ENCODE peak calls at places on chromosome 10, in nine cellular contexts. P is tibial artery, K is gastrocnemius medialis, V is WERI-Rb-1, L is choroid plexus epithelial cell, M is vagina, N is IMR-90, Y is cardiac fibroblast, I is AG09319. C is an unnamed sample.

GRCh38 chr10:73095479-73096021 is 1.1 kb downstream of the P4HA1 start:
- DNase-seq in P (peak; percentile 85), K (peak; percentile 38), V (peak; percentile 19), L (peak; percentile 91), M (no peak), N (peak; percentile 82), Y (peak; percentile 90), I (no peak), C (no peak)

GRCh38 chr10:6300106-6300783 is 97.5 kb downstream of the PFKFB3 start:
- DNase-seq in P (no peak), K (no peak), V (no peak), L (peak; percentile 55), M (no peak), N (peak; percentile 56), Y (no peak), I (no peak), C (peak; percentile 61)

GRCh38 chr10:71757450-71757918 is 15.8 kb downstream of the VSIR start:
- DNase-seq in P (no peak), K (peak; percentile 59), V (no peak), L (no peak), M (no peak), N (no peak), Y (no peak), I (no peak), C (no peak)

GRCh38 chr10:19263262-19263661 is 214.7 kb downstream of the MALRD1 start:
- DNase-seq in P (no peak), K (no peak), V (no peak), L (no peak), M (no peak), N (no peak), Y (no peak), I (no peak), C (no peak)

GRCh38 chr10:43961523-43962345 is 313.1 kb upstream of the ZNF32 start:
- DNase-seq in P (peak; percentile 64), K (no peak), V (no peak), L (no peak), M (peak; percentile 80), N (no peak), Y (no peak), I (no peak), C (no peak)

GRCh38 chr10:21398549-21399345 is 126.7 kb downstream of the SKIDA1 start:
- DNase-seq in P (no peak), K (no peak), V (no peak), L (no peak), M (no peak), N (peak; percentile 70), Y (no peak), I (no peak), C (no peak)

GRCh38 chr10:11223507-11224157 is 206.0 kb downstream of the CELF2 start:
- DNase-seq in P (no peak), K (no peak), V (no peak), L (no peak), M (no peak), N (no peak), Y (no peak), I (no peak), C (no peak)

GRCh38 chr10:57716884-57717283 is 550.8 kb downstream of the IPMK start:
- DNase-seq in P (no peak), K (no peak), V (no peak), L (peak; percentile 83), M (no peak), N (peak; percentile 32), Y (peak; percentile 66), I (no peak), C (no peak)

GRCh38 chr10:103540722-103541121 is 47.2 kb downstream of the NEURL1 start:
- DNase-seq in P (peak; percentile 19), K (no peak), V (no peak), L (peak; percentile 17), M (no peak), N (peak; percentile 13), Y (peak; percentile 24), I (no peak), C (no peak)

GRCh38 chr10:34420273-34420672 is 394.8 kb downstream of the PARD3 start:
- DNase-seq in P (no peak), K (no peak), V (no peak), L (no peak), M (no peak), N (no peak), Y (no peak), I (no peak), C (no peak)

GRCh38 chr10:70830185-70830584 is 14.4 kb downstream of the SGPL1 start:
- DNase-seq in P (no peak), K (no peak), V (no peak), L (no peak), M (no peak), N (no peak), Y (no peak), I (no peak), C (no peak)

GRCh38 chr10:32111585-32111984 is 55.4 kb upstream of the KIF5B start:
- DNase-seq in P (no peak), K (no peak), V (no peak), L (no peak), M (no peak), N (no peak), Y (no peak), I (no peak), C (no peak)

GRCh38 chr10:60048146-60048545 is 141.8 kb upstream of the CCDC6 start:
- DNase-seq in P (no peak), K (no peak), V (peak; percentile 22), L (peak; percentile 58), M (no peak), N (no peak), Y (peak; percentile 61), I (no peak), C (no peak)

GRCh38 chr10:4775808-4776207 is 50.2 kb upstream of the AKR1E2 start:
- DNase-seq in P (no peak), K (no peak), V (no peak), L (peak; percentile 47), M (no peak), N (peak; percentile 54), Y (peak; percentile 4), I (no peak), C (no peak)

GRCh38 chr10:50152792-50153272 is 85.1 kb downstream of the WASHC2A start:
- DNase-seq in P (no peak), K (no peak), V (peak; percentile 8), L (no peak), M (no peak), N (no peak), Y (no peak), I (no peak), C (peak; percentile 11)

GRCh38 chr10:51886438-51887068 is 187.2 kb upstream of the CSTF2T start:
- DNase-seq in P (no peak), K (no peak), V (no peak), L (peak; percentile 83), M (no peak), N (peak; percentile 84), Y (peak; percentile 48), I (peak; percentile 23), C (no peak)

GRCh38 chr10:114593240-114593792 is 64.8 kb downstream of the ABLIM1 start:
- DNase-seq in P (no peak), K (no peak), V (no peak), L (peak; percentile 4), M (peak; percentile 29), N (no peak), Y (no peak), I (no peak), C (no peak)

GRCh38 chr10:61633665-61634064 is 29.1 kb upstream of the CABCOCO1 start:
- DNase-seq in P (no peak), K (no peak), V (no peak), L (peak; percentile 71), M (no peak), N (peak; percentile 68), Y (peak; percentile 41), I (no peak), C (no peak)

DNA sequence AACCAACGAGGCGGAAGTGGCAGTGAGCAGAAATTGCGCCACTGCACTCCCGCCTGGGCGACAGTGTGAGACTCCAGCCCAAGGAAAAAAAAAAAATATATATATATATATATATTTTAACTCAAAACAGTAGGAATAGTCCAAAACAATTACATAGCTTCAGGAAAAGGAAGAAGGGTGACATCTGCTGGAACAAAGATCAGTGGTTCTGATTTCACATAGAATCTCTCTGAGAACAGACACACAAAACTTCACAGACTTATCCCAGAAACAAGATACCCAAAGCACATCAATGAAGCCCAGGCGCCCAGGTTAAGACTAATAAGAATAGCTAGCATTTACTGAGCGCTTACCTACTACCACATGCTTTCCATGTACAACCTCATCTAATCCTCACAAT is 45.0 kb downstream of the DNMBP start:
- DNase-seq in P (no peak), K (no peak), V (no peak), L (peak; percentile 80), M (no peak), N (peak; percentile 42), Y (peak; percentile 61), I (no peak), C (no peak)
- TF ChIP-seq CTCF in P (no peak), K (no peak), V (peak; percentile 7), L (peak; percentile 48), M (no peak), N (peak; percentile 37), Y (peak; percentile 12), I (peak; percentile 20), C (no peak)

GRCh38 chr10:97937928-97938327 is 88.3 kb downstream of the GOLGA7B start:
- DNase-seq in P (no peak), K (no peak), V (no peak), L (no peak), M (no peak), N (no peak), Y (no peak), I (no peak), C (no peak)

GRCh38 chr10:97939446-97939990 is 89.9 kb downstream of the GOLGA7B start:
- DNase-seq in P (no peak), K (no peak), V (no peak), L (no peak), M (no peak), N (no peak), Y (no peak), I (no peak), C (no peak)

GRCh38 chr10:97940534-97940933 is 89.9 kb downstream of the CRTAC1 start:
- DNase-seq in P (no peak), K (no peak), V (no peak), L (no peak), M (no peak), N (no peak), Y (no peak), I (no peak), C (no peak)

GRCh38 chr10:97944772-97945171 is 85.6 kb downstream of the CRTAC1 start:
- DNase-seq in P (no peak), K (no peak), V (no peak), L (no peak), M (no peak), N (no peak), Y (no peak), I (no peak), C (no peak)

GRCh38 chr10:97943294-97943693 is 87.1 kb downstream of the CRTAC1 start:
- DNase-seq in P (no peak), K (no peak), V (no peak), L (no peak), M (no peak), N (no peak), Y (no peak), I (no peak), C (no peak)
- TF ChIP-seq CTCF in P (no peak), K (no peak), V (no peak), L (no peak), M (no peak), N (no peak), Y (no peak), I (no peak), C (no peak)

GRCh38 chr10:24642921-24643678 is 80.6 kb downstream of the ARHGAP21 start:
- DNase-seq in P (no peak), K (no peak), V (peak; percentile 11), L (peak; percentile 90), M (no peak), N (peak; percentile 88), Y (peak; percentile 89), I (peak; percentile 67), C (peak; percentile 58)
- TF ChIP-seq CTCF in P (peak; percentile 79), K (peak; percentile 81), V (peak; percentile 26), L (peak; percentile 73), M (peak; percentile 69), N (peak; percentile 83), Y (peak; percentile 69), I (peak; percentile 75), C (peak; percentile 66)

GRCh38 chr10:119165171-119166110 is at the start of gene SFXN4:
- DNase-seq in P (peak; percentile 90), K (peak; percentile 66), V (peak; percentile 82), L (peak; percentile 44), M (no peak), N (peak; percentile 24), Y (peak; percentile 58), I (no peak), C (peak; percentile 93)
- TF ChIP-seq CTCF in P (peak; percentile 16), K (peak; percentile 25), V (no peak), L (no peak), M (no peak), N (no peak), Y (no peak), I (no peak), C (no peak)

C was measured in GM13976.